ENCODE peak calls at places on chromosomes 4 and X, in ten cellular contexts. O is substantia nigra; A is cardiac muscle cell; G is CD8-positive, alpha-beta memory T cell; C is KBM-7; R is mucosa of descending colon; J is fibroblast of mammary gland; V is HTR-8/SVneo; U is anterior cingulate cortex; P is NCI-H1092. Z is an unnamed sample.

GRCh38 chr4:29539226-29539625 is 1180.9 kb upstream of the PCDH7 start:
- DNase-seq in C (no peak), P (no peak), A (no peak), R (no peak), J (peak), V (no peak), G (no peak), U (no peak), O (no peak), Z (no peak)

GRCh38 chr4:70138751-70139150 is 15.3 kb upstream of the PRR27 start:
- DNase-seq in V (no peak), A (no peak), U (no peak), G (no peak), P (no peak), O (no peak), R (no peak), J (no peak), C (no peak), Z (no peak)

GRCh38 chrX:14064632-14065432 is 35.1 kb upstream of the GEMIN8 start:
- DNase-seq in A (no peak), P (no peak), C (no peak), J (peak), O (no peak), V (peak), U (no peak), G (no peak), R (peak), Z (no peak)

GRCh38 chr4:13329963-13330362 is 154.2 kb downstream of the RAB28 start:
- DNase-seq in V (no peak), C (no peak), U (no peak), O (no peak), P (peak), G (no peak), J (peak), R (no peak), A (no peak), Z (no peak)

GRCh38 chr4:87425711-87426110 is 3.3 kb downstream of the NUDT9 start:
- DNase-seq in A (no peak), O (no peak), J (no peak), G (no peak), V (no peak), C (no peak), R (no peak), U (no peak), P (no peak), Z (no peak)

GRCh38 chrX:38142598-38142997 is 78.1 kb downstream of the SRPX start:
- DNase-seq in C (no peak), G (no peak), J (peak), P (no peak), A (no peak), U (no peak), O (no peak), R (no peak), V (no peak), Z (no peak)

GRCh38 chr4:23966720-23967119 is 76.9 kb upstream of the PPARGC1A start:
- DNase-seq in G (no peak), A (peak), J (peak), R (no peak), P (no peak), O (no peak), U (no peak), C (no peak), V (no peak), Z (no peak)

GRCh38 chr4:180058731-180059215 is 2184.4 kb upstream of the TENM3 start:
- DNase-seq in O (peak), A (peak), P (no peak), R (peak), G (no peak), U (peak), V (peak), C (peak), J (peak), Z (no peak)

GRCh38 chrX:100995469-100995868 is 26.0 kb downstream of the ARL13A start:
- DNase-seq in U (no peak), R (no peak), C (no peak), V (no peak), G (no peak), A (no peak), P (no peak), J (peak), O (no peak), Z (no peak)

GRCh38 chr4:78369691-78370090 is 181.9 kb upstream of the ANXA3 start:
- DNase-seq in V (no peak), U (no peak), O (no peak), P (peak), J (peak), R (no peak), C (no peak), G (no peak), A (no peak), Z (no peak)

GRCh38 chrX:65985922-65986588 is 53.8 kb downstream of the VSIG4 start:
- DNase-seq in P (no peak), R (peak), G (peak), V (peak), C (peak), J (peak), O (no peak), U (no peak), A (peak), Z (peak)

GRCh38 chr4:146637853-146638800 is 566 bp upstream of the POU4F2 start:
- DNase-seq in R (no peak), C (no peak), O (no peak), P (no peak), U (no peak), A (peak), J (no peak), V (no peak), G (no peak), Z (no peak)

GRCh38 chr4:71713611-71714203 is 70.2 kb downstream of the GC start:
- DNase-seq in O (no peak), V (peak), R (peak), P (peak), G (peak), C (peak), A (peak), J (peak), U (no peak), Z (no peak)

GRCh38 chrX:40155617-40156471 is 58.1 kb upstream of the BCOR start:
- DNase-seq in C (no peak), J (no peak), U (no peak), P (no peak), R (peak), V (no peak), A (no peak), O (no peak), G (no peak), Z (no peak)

GRCh38 chr4:20192754-20193521 is 58.8 kb upstream of the SLIT2 start:
- DNase-seq in V (no peak), C (no peak), J (peak), O (no peak), U (no peak), R (no peak), G (no peak), P (no peak), A (no peak), Z (no peak)

GRCh38 chr4:5478116-5478515 is 230.2 kb downstream of the EVC2 start:
- DNase-seq in A (no peak), G (no peak), J (no peak), V (no peak), R (no peak), O (no peak), U (no peak), P (no peak), C (no peak), Z (no peak)

GRCh38 chrX:24761306-24761705 is 67.6 kb downstream of the POLA1 start:
- DNase-seq in U (no peak), G (no peak), C (no peak), A (no peak), P (no peak), O (no peak), V (no peak), J (no peak), R (no peak), Z (no peak)

GRCh38 chrX:154818916-154819770 is 13.9 kb upstream of the MPP1 start:
- DNase-seq in U (no peak), R (no peak), G (no peak), O (no peak), V (no peak), C (no peak), A (peak), P (no peak), J (no peak), Z (no peak)